ENCODE peak calls at places on chromosomes 4 and X, in four cellular contexts. F is Peyer's patch; P is CD8-positive, alpha-beta T cell; Q is A549. J is an unnamed sample.

GRCh38 chr4:60344908-60345307 is 855.2 kb upstream of the ADGRL3 start:
- DNase-seq in Q (no peak), F (no peak), P (no peak), J (peak)

GRCh38 chr4:40916218-40916555 is 166.4 kb downstream of the NSUN7 start:
- DNase-seq in P (no peak), Q (no peak), F (no peak), J (no peak)

GRCh38 chrX:70336767-70337166 is 46.9 kb downstream of the KIF4A start:
- DNase-seq in Q (no peak), P (no peak), F (no peak), J (no peak)

GRCh38 chrX:132671229-132671641 is 182.4 kb upstream of the MBNL3 start:
- DNase-seq in P (no peak), Q (no peak), F (no peak), J (no peak)

GRCh38 chr4:146158036-146158745 is 17.3 kb upstream of the LSM6 start:
- DNase-seq in F (no peak), P (no peak), Q (no peak), J (no peak)

GRCh38 chrX:8820910-8821527 is 19.8 kb upstream of the FAM9A start:
- DNase-seq in P (no peak), Q (peak), F (no peak), J (no peak)

GRCh38 chrX:24619647-24620046 is 27.5 kb downstream of the PCYT1B start:
- DNase-seq in P (no peak), Q (peak), F (no peak), J (no peak)

GRCh38 chrX:129961180-129962083 is 21.0 kb upstream of the BCORL1 start:
- DNase-seq in F (peak), Q (peak), P (peak), J (no peak)

GRCh38 chr4:81215219-81215892 is at the start of gene PRKG2:
- DNase-seq in F (no peak), Q (no peak), P (no peak), J (no peak)

GRCh38 chr4:128287159-128287870 is at the start of gene PGRMC2:
- DNase-seq in P (no peak), F (peak), Q (peak), J (no peak)

GRCh38 chr4:41203169-41203568 is 11.2 kb downstream of the APBB2 start:
- DNase-seq in F (no peak), Q (no peak), P (no peak), J (no peak)

GRCh38 chr4:76498550-76498949 is 63.5 kb downstream of the SHROOM3 start:
- DNase-seq in F (no peak), P (no peak), Q (no peak), J (no peak)

GRCh38 chrX:134459683-134460004 is 321 bp upstream of the HPRT1 start:
- DNase-seq in Q (peak), P (no peak), F (no peak), J (no peak)

GRCh38 chr4:89048906-89049601 is 7.9 kb downstream of the FAM13A start:
- DNase-seq in F (no peak), Q (no peak), P (no peak), J (no peak)

GRCh38 chr4:123603165-123603564 is 206.6 kb downstream of the SPRY1 start:
- DNase-seq in P (no peak), F (no peak), Q (no peak), J (no peak)

GRCh38 chr4:53563824-53564223 is 27.5 kb downstream of the LNX1 start:
- DNase-seq in F (no peak), Q (no peak), P (no peak), J (peak)

GRCh38 chr4:53558981-53559620 is 32.2 kb downstream of the LNX1 start:
- DNase-seq in P (no peak), Q (no peak), F (no peak), J (no peak)

GRCh38 chr4:53558061-53558801 is 33.1 kb downstream of the LNX1 start:
- DNase-seq in F (no peak), P (no peak), Q (no peak), J (no peak)

GRCh38 chr4:53557601-53558000 is 33.7 kb downstream of the LNX1 start:
- DNase-seq in F (no peak), Q (no peak), P (no peak), J (no peak)

GRCh38 chr4:53562409-53562808 is 28.9 kb downstream of the LNX1 start:
- DNase-seq in Q (no peak), P (no peak), F (no peak), J (no peak)
- H3K27ac ChIP-seq in Q (no peak), P (no peak), F (no peak), J (no peak)

DNA sequence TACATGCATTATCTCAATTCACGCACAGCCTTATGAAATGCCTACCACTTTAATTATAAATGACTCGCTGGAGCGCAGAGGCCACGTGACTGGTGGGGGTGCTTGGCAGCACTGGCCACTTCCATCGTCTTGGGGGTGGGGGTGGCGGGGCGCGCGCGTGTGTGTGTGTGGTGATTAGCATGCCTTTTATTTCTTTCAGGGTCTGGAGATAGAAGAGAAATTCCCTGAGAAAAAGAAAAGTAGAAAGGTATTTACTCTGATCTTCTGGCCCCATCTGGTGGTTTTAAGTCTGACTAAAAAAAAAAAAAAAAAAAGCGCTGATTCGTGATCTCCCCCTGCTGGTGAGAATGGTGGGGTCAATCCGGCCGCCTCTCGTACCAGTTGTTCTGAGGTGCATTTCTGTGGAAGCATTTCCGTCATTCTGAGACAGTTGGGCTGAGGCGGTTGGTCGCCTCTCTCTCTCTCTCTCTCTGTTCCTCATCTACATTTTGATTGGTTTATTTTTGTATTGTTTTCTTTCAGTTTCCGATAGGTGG is at the start of gene CCNB3:
- DNase-seq in F (peak), Q (peak), P (peak), J (peak)
- H3K27ac ChIP-seq in F (peak), Q (peak), P (peak), J (peak)

GRCh38 chr4:158812543-158812942 is 43.7 kb downstream of the FNIP2 start:
- DNase-seq in P (no peak), F (no peak), Q (no peak), J (no peak)

GRCh38 chr4:158811216-158811540 is 42.4 kb downstream of the FNIP2 start:
- DNase-seq in P (no peak), Q (no peak), F (no peak), J (no peak)

GRCh38 chr4:158811704-158812103 is 42.9 kb downstream of the FNIP2 start:
- DNase-seq in F (no peak), Q (no peak), P (no peak), J (no peak)

GRCh38 chr4:158813113-158813512 is 44.3 kb downstream of the FNIP2 start:
- DNase-seq in Q (no peak), F (no peak), P (no peak), J (no peak)

GRCh38 chr4:158812133-158812532 is 43.3 kb downstream of the FNIP2 start:
- DNase-seq in Q (no peak), P (no peak), F (no peak), J (no peak)
- H3K27ac ChIP-seq in Q (no peak), P (no peak), F (peak), J (peak)

DNA sequence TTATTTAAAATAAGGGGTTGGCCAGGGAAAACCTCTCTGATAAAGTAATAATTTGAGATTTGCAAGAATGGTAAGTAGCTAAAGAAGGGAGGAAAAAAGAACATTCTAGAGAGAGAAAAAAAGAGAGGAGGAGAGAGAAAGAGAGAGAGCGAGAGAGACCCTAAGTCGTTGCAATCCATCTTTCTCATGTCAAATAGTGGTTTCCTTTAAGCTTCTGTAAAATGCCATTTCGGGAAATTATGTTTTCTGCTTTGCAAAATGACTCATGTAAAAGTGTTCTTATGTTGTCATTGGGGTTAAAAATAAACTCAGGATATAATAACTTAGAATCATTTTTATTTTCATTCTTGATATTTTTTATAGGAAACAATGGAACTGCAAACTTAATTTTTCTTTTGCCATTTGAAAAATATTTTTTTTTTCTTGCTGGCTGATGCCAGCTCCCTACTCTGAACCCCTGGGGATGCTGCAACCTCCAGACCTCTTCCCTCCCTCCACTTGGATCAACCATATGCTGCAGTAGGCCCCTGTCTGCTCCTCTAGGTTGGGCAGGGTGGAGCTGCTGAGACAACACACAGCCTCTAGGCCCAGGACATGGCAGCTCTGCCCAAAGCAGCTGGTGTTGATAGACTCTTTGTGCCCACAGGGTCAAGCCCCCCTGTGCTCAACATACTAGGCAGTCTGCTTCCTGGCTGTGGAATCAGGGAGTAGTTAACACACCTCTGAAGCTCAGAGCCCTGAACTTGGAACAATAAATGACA is 19.7 kb upstream of the CLNK start:
- DNase-seq in F (no peak), P (no peak), Q (no peak), J (no peak)
- H3K27ac ChIP-seq in F (no peak), P (no peak), Q (no peak), J (no peak)

DNA sequence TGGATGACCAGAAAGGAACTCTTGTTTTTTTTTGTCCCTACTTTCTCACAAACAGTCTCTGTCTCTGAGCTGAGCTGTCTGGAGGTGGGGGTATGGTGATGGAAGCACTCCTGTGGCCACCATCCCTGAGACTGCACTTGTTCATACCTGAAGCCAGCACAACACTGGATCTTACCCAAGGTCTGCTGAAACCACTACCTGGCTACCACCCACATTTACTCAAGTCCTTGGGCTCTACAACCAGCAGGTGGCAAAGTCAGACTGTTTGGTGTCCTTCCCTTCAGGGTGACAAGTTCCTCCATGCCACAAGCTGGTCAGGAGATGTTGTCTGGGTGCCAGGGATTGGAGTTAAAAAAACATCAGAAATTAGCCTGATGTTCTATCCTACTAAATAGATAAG is 89.7 kb downstream of the NEXMIF start:
- DNase-seq in P (no peak), Q (peak), F (no peak), J (no peak)
- H3K27ac ChIP-seq in P (no peak), Q (no peak), F (no peak), J (no peak)

GRCh38 chrX:100048156-100048555 is 361.9 kb downstream of the PCDH19 start:
- DNase-seq in F (no peak), P (no peak), Q (no peak), J (no peak)
- H3K27ac ChIP-seq in F (no peak), P (no peak), Q (no peak), J (no peak)

J was measured in epithelial cell of prostate.